ENCODE peak calls at places on chromosomes 6 and 20, in ten cellular contexts. A, W, C, S, I, R, J, D, X and F are unnamed samples.

GRCh38 chr6:132524639-132525038 is 11.7 kb upstream of the STX7 start:
- DNase-seq in W (no peak), C (no peak), R (no peak), I (no peak), D (no peak), S (no peak), A (no peak), X (no peak), J (peak), F (no peak)

GRCh38 chr6:121838842-121839241 is 403.4 kb downstream of the GJA1 start:
- DNase-seq in I (no peak), C (no peak), J (peak), S (peak), A (peak), R (peak), X (no peak), W (no peak), D (no peak), F (no peak)

GRCh38 chr6:37776546-37776945 is 43.0 kb upstream of the ZFAND3 start:
- DNase-seq in I (no peak), X (no peak), J (no peak), R (no peak), D (no peak), W (no peak), A (no peak), C (no peak), S (no peak), F (no peak)

GRCh38 chr6:49252901-49253300 is 210.2 kb downstream of the MMUT start:
- DNase-seq in X (no peak), I (no peak), A (no peak), D (no peak), J (no peak), C (no peak), R (no peak), S (no peak), W (no peak), F (no peak)

GRCh38 chr6:119720160-119720559 is 370.6 kb upstream of the MAN1A1 start:
- DNase-seq in J (peak), A (no peak), I (no peak), W (no peak), D (no peak), S (peak), R (no peak), X (no peak), C (no peak), F (no peak)

GRCh38 chr6:166202321-166202733 is 34.7 kb upstream of the TBXT start:
- DNase-seq in I (no peak), S (no peak), D (no peak), C (no peak), X (no peak), W (no peak), J (no peak), R (no peak), A (no peak), F (no peak)

GRCh38 chr6:114344216-114344970 is 1.6 kb upstream of the HS3ST5 start:
- DNase-seq in R (no peak), D (no peak), A (no peak), I (no peak), W (no peak), X (no peak), J (peak), S (no peak), C (no peak), F (no peak)

GRCh38 chr6:105759946-105760345 is 326.2 kb upstream of the PRDM1 start:
- DNase-seq in C (no peak), I (no peak), S (peak), D (no peak), X (no peak), R (peak), W (no peak), A (peak), J (peak), F (peak)

GRCh38 chr6:103875221-103875620 is 984.5 kb downstream of the HACE1 start:
- DNase-seq in R (no peak), S (no peak), W (no peak), C (no peak), D (no peak), X (no peak), J (no peak), I (no peak), A (no peak), F (no peak)

GRCh38 chr6:159114569-159114968 is 54.6 kb upstream of the FNDC1 start:
- DNase-seq in I (no peak), R (no peak), D (no peak), W (no peak), C (no peak), A (no peak), J (no peak), S (no peak), X (no peak), F (no peak)

GRCh38 chr20:6668546-6668945 is 98.9 kb upstream of the BMP2 start:
- DNase-seq in X (no peak), A (no peak), S (no peak), W (no peak), R (peak), I (no peak), D (no peak), J (no peak), C (no peak), F (no peak)

GRCh38 chr6:48840896-48841295 is 622.2 kb downstream of the MMUT start:
- DNase-seq in J (no peak), S (no peak), I (no peak), X (no peak), D (no peak), A (no peak), W (no peak), R (no peak), C (no peak), F (no peak)

GRCh38 chr20:60132827-60133549 is 174.8 kb downstream of the CDH26 start:
- DNase-seq in J (no peak), I (no peak), S (no peak), W (no peak), X (no peak), D (no peak), C (no peak), A (peak), R (no peak), F (no peak)

GRCh38 chr20:44137210-44137781 is 49.7 kb downstream of the JPH2 start:
- DNase-seq in S (peak), X (no peak), W (no peak), D (no peak), A (peak), I (no peak), R (no peak), C (no peak), J (no peak), F (no peak)

GRCh38 chr6:139029470-139030210 is 1.1 kb downstream of the ABRACL start:
- DNase-seq in R (peak), X (no peak), I (no peak), C (no peak), J (peak), W (no peak), D (no peak), S (peak), A (peak), F (no peak)

GRCh38 chr6:131443514-131443913 is 129.5 kb upstream of the ARG1 start:
- DNase-seq in I (peak), D (no peak), W (no peak), C (no peak), S (no peak), A (no peak), R (no peak), X (no peak), J (no peak), F (no peak)

GRCh38 chr6:75532521-75532920 is 38.9 kb upstream of the FILIP1 start:
- DNase-seq in S (peak), D (no peak), I (no peak), W (no peak), C (no peak), R (no peak), A (peak), X (no peak), J (peak), F (no peak)

GRCh38 chr20:47338131-47338628 is 18.3 kb downstream of the ZMYND8 start:
- DNase-seq in D (no peak), C (no peak), R (no peak), X (no peak), A (no peak), S (no peak), J (no peak), I (no peak), W (no peak), F (no peak)

GRCh38 chr6:108669673-108670072 is 109.0 kb downstream of the FOXO3 start:
- DNase-seq in R (no peak), S (no peak), A (no peak), I (no peak), D (no peak), W (no peak), C (no peak), X (no peak), J (no peak), F (no peak)

GRCh38 chr6:117951783-117952182 is 44.7 kb downstream of the SLC35F1 start:
- DNase-seq in W (peak), J (no peak), X (no peak), S (no peak), C (no peak), A (no peak), D (no peak), R (no peak), I (no peak), F (no peak)

GRCh38 chr6:78629836-78630235 is 237.5 kb upstream of the IRAK1BP1 start:
- DNase-seq in W (no peak), X (no peak), A (no peak), J (no peak), C (no peak), R (no peak), I (no peak), S (no peak), D (no peak), F (no peak)

GRCh38 chr6:30158475-30159025 is 2.5 kb downstream of the TRIM10 start:
- DNase-seq in S (no peak), I (no peak), W (no peak), X (no peak), R (no peak), J (no peak), A (no peak), D (no peak), C (no peak), F (no peak)

GRCh38 chr20:39453890-39454289 is 491.7 kb downstream of the DHX35 start:
- DNase-seq in A (no peak), I (no peak), S (no peak), R (no peak), C (no peak), X (no peak), J (no peak), D (no peak), W (no peak), F (no peak)

GRCh38 chr20:42319614-42320013 is 701.4 kb upstream of the CHD6 start:
- DNase-seq in X (no peak), I (no peak), A (no peak), C (no peak), D (no peak), S (no peak), W (no peak), J (no peak), R (no peak), F (no peak)

GRCh38 chr20:41169791-41170351 is 32.5 kb downstream of the PLCG1 start:
- DNase-seq in I (no peak), S (peak), X (no peak), J (peak), D (no peak), C (no peak), R (peak), W (no peak), A (peak), F (no peak)

GRCh38 chr20:32743237-32744112 is at the start of gene COMMD7:
- DNase-seq in W (peak), X (peak), A (no peak), J (peak), C (peak), R (peak), S (peak), D (peak), I (peak), F (no peak)

GRCh38 chr6:83707829-83708545 is 914 bp downstream of the SNAP91 start:
- DNase-seq in S (peak), X (no peak), C (no peak), W (peak), D (no peak), R (no peak), I (no peak), J (peak), A (no peak), F (no peak)

GRCh38 chr6:18101271-18101670 is 21.2 kb downstream of the NHLRC1 start:
- DNase-seq in C (no peak), J (peak), W (no peak), X (no peak), A (peak), D (no peak), R (no peak), S (peak), I (no peak), F (no peak)

GRCh38 chr6:17042422-17043147 is 59.3 kb upstream of the STMND1 start:
- DNase-seq in D (no peak), S (peak), W (peak), R (peak), J (peak), X (no peak), A (peak), I (no peak), C (no peak), F (peak)